ENCODE peak calls at places on chromosomes 1 and 21, in six cellular contexts. One of them, this sample, is unnamed.
A peak's percentile ranks its signal among the peaks of the same experiment; 100 is the strongest.

GRCh38 chr1:230268371-230269170 is 157.6 kb downstream of the PGBD5 start:
- DNase-seq in epithelial cell of esophagus: peak; percentile 45
- DNase-seq in bronchial epithelial cell: peak; percentile 27
- DNase-seq in brain microvascular endothelial cell: peak; percentile 59
- DNase-seq in cardiac fibroblast: peak; percentile 87
- DNase-seq in esophagus muscularis mucosa: no peak
- DNase-seq in this sample: peak; percentile 75

GRCh38 chr1:195965036-195965435 is 643.2 kb downstream of the KCNT2 start:
- DNase-seq in esophagus muscularis mucosa: no peak
- DNase-seq in cardiac fibroblast: no peak
- DNase-seq in brain microvascular endothelial cell: no peak
- DNase-seq in epithelial cell of esophagus: peak; percentile 48
- DNase-seq in bronchial epithelial cell: peak; percentile 76
- DNase-seq in this sample: no peak

GRCh38 chr1:64387382-64388066 is 82.4 kb upstream of the CACHD1 start:
- DNase-seq in cardiac fibroblast: no peak
- DNase-seq in bronchial epithelial cell: no peak
- DNase-seq in epithelial cell of esophagus: no peak
- DNase-seq in esophagus muscularis mucosa: no peak
- DNase-seq in brain microvascular endothelial cell: no peak
- DNase-seq in this sample: no peak

GRCh38 chr1:78491311-78492071 is 717 bp downstream of the PTGFR start:
- DNase-seq in esophagus muscularis mucosa: no peak
- DNase-seq in bronchial epithelial cell: no peak
- DNase-seq in epithelial cell of esophagus: peak; percentile 34
- DNase-seq in brain microvascular endothelial cell: peak; percentile 39
- DNase-seq in cardiac fibroblast: peak; percentile 43
- DNase-seq in this sample: peak; percentile 53

GRCh38 chr1:170581041-170581440 is 49.1 kb downstream of the GORAB start:
- DNase-seq in bronchial epithelial cell: no peak
- DNase-seq in esophagus muscularis mucosa: no peak
- DNase-seq in cardiac fibroblast: peak; percentile 18
- DNase-seq in epithelial cell of esophagus: no peak
- DNase-seq in brain microvascular endothelial cell: no peak
- DNase-seq in this sample: no peak

GRCh38 chr1:97603776-97604175 is 317.1 kb downstream of the DPYD start:
- DNase-seq in bronchial epithelial cell: no peak
- DNase-seq in cardiac fibroblast: peak; percentile 43
- DNase-seq in epithelial cell of esophagus: peak; percentile 5
- DNase-seq in brain microvascular endothelial cell: no peak
- DNase-seq in esophagus muscularis mucosa: no peak
- DNase-seq in this sample: peak; percentile 56

GRCh38 chr1:68321084-68321685 is 88.9 kb upstream of the WLS start:
- DNase-seq in bronchial epithelial cell: peak; percentile 52
- DNase-seq in esophagus muscularis mucosa: no peak
- DNase-seq in cardiac fibroblast: peak; percentile 78
- DNase-seq in epithelial cell of esophagus: peak; percentile 55
- DNase-seq in brain microvascular endothelial cell: peak; percentile 57
- DNase-seq in this sample: peak; percentile 76

GRCh38 chr1:198865288-198865687 is 226.4 kb downstream of the PTPRC start:
- DNase-seq in brain microvascular endothelial cell: no peak
- DNase-seq in bronchial epithelial cell: no peak
- DNase-seq in epithelial cell of esophagus: no peak
- DNase-seq in cardiac fibroblast: no peak
- DNase-seq in esophagus muscularis mucosa: no peak
- DNase-seq in this sample: no peak

GRCh38 chr1:94001397-94002045 is 92.3 kb upstream of the GCLM start:
- DNase-seq in brain microvascular endothelial cell: no peak
- DNase-seq in cardiac fibroblast: no peak
- DNase-seq in bronchial epithelial cell: no peak
- DNase-seq in esophagus muscularis mucosa: no peak
- DNase-seq in epithelial cell of esophagus: no peak
- DNase-seq in this sample: no peak

GRCh38 chr1:116345830-116346229 is 27.2 kb upstream of the ATP1A1 start:
- DNase-seq in brain microvascular endothelial cell: no peak
- DNase-seq in bronchial epithelial cell: no peak
- DNase-seq in epithelial cell of esophagus: no peak
- DNase-seq in cardiac fibroblast: no peak
- DNase-seq in esophagus muscularis mucosa: no peak
- DNase-seq in this sample: no peak

GRCh38 chr1:156801409-156802121 is 15.1 kb downstream of the SH2D2A start:
- DNase-seq in cardiac fibroblast: peak; percentile 92
- DNase-seq in bronchial epithelial cell: peak; percentile 8
- DNase-seq in epithelial cell of esophagus: no peak
- DNase-seq in brain microvascular endothelial cell: peak; percentile 32
- DNase-seq in esophagus muscularis mucosa: no peak
- DNase-seq in this sample: peak; percentile 86

GRCh38 chr21:17231124-17231523 is 281.7 kb upstream of the CXADR start:
- DNase-seq in bronchial epithelial cell: no peak
- DNase-seq in cardiac fibroblast: no peak
- DNase-seq in epithelial cell of esophagus: no peak
- DNase-seq in brain microvascular endothelial cell: no peak
- DNase-seq in esophagus muscularis mucosa: no peak
- DNase-seq in this sample: no peak

GRCh38 chr1:3892748-3893147 is 7.3 kb downstream of the C1orf174 start:
- DNase-seq in epithelial cell of esophagus: no peak
- DNase-seq in brain microvascular endothelial cell: no peak
- DNase-seq in cardiac fibroblast: no peak
- DNase-seq in esophagus muscularis mucosa: no peak
- DNase-seq in bronchial epithelial cell: no peak
- DNase-seq in this sample: no peak
- H3K4me3 ChIP-seq in epithelial cell of esophagus: no peak overlapping the region
- H3K4me3 ChIP-seq in brain microvascular endothelial cell: no peak overlapping the region
- H3K4me3 ChIP-seq in cardiac fibroblast: no peak overlapping the region
- H3K4me3 ChIP-seq in esophagus muscularis mucosa: no peak overlapping the region
- H3K4me3 ChIP-seq in bronchial epithelial cell: no peak overlapping the region
- H3K4me3 ChIP-seq in this sample: no peak overlapping the region

GRCh38 chr1:42955311-42956063 is 3.2 kb downstream of the SLC2A1 start:
- DNase-seq in brain microvascular endothelial cell: no peak
- DNase-seq in epithelial cell of esophagus: no peak
- DNase-seq in cardiac fibroblast: no peak
- DNase-seq in bronchial epithelial cell: no peak
- DNase-seq in esophagus muscularis mucosa: no peak
- DNase-seq in this sample: no peak
- H3K4me3 ChIP-seq in brain microvascular endothelial cell: no peak overlapping the region
- H3K4me3 ChIP-seq in epithelial cell of esophagus: peak overlapping the region; percentile 70
- H3K4me3 ChIP-seq in cardiac fibroblast: no peak overlapping the region
- H3K4me3 ChIP-seq in bronchial epithelial cell: peak overlapping the region; percentile 30
- H3K4me3 ChIP-seq in esophagus muscularis mucosa: no peak overlapping the region
- H3K4me3 ChIP-seq in this sample: peak overlapping the region; percentile 2

DNA sequence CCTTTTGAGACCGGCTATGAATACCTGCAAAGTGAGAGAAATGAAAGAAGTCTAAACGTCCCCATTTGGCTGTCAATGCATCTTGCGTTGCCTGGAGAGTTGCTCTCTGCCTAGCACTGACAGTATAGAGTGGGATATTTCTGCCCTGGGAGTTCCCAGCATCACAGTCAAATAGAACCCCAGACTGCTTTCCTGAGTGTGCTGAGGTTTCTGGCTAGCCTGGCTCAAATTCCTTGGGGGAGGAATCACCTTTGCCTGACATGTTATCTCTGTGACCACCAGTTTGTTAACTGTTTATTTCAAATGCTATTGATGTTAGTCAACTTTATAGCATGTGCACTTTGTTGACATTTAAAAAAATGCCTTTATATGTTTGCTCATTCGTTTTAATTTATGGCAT is 212.0 kb upstream of the FAM78B start:
- DNase-seq in epithelial cell of esophagus: no peak
- DNase-seq in cardiac fibroblast: no peak
- DNase-seq in bronchial epithelial cell: no peak
- DNase-seq in brain microvascular endothelial cell: no peak
- DNase-seq in esophagus muscularis mucosa: no peak
- DNase-seq in this sample: no peak
- H3K4me3 ChIP-seq in epithelial cell of esophagus: no peak overlapping the region
- H3K4me3 ChIP-seq in cardiac fibroblast: no peak overlapping the region
- H3K4me3 ChIP-seq in bronchial epithelial cell: no peak overlapping the region
- H3K4me3 ChIP-seq in brain microvascular endothelial cell: no peak overlapping the region
- H3K4me3 ChIP-seq in esophagus muscularis mucosa: no peak overlapping the region
- H3K4me3 ChIP-seq in this sample: no peak overlapping the region

GRCh38 chr1:35577071-35577998 is 4.2 kb downstream of the TFAP2E start:
- DNase-seq in epithelial cell of esophagus: no peak
- DNase-seq in cardiac fibroblast: no peak
- DNase-seq in esophagus muscularis mucosa: no peak
- DNase-seq in bronchial epithelial cell: no peak
- DNase-seq in brain microvascular endothelial cell: no peak
- DNase-seq in this sample: no peak
- H3K4me3 ChIP-seq in epithelial cell of esophagus: no peak overlapping the region
- H3K4me3 ChIP-seq in cardiac fibroblast: peak overlapping the region; percentile 17
- H3K4me3 ChIP-seq in esophagus muscularis mucosa: peak overlapping the region; percentile 52
- H3K4me3 ChIP-seq in bronchial epithelial cell: no peak overlapping the region
- H3K4me3 ChIP-seq in brain microvascular endothelial cell: peak overlapping the region; percentile 37
- H3K4me3 ChIP-seq in this sample: peak overlapping the region; percentile 3

DNA sequence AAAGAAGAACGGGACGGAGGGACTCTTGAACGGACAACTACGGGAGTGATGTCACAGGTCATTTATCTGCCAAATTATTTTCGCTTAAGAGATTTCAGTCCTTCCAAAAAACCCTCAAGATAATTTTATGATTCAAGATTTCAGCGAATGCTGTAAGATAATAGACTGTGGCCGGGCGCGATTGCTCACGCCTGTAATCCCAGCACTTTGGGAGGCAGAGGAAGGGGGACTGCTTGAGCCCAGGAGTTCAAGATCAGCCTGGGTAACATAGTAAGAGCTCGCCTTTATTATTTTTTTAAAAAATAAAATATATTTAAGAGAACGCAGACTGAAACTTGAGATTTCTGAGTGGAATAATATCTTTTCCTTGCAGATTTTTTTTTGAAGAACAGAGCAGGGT is 609 bp downstream of the RWDD2B start:
- DNase-seq in cardiac fibroblast: peak; percentile 30
- DNase-seq in epithelial cell of esophagus: peak; percentile 13
- DNase-seq in brain microvascular endothelial cell: no peak
- DNase-seq in esophagus muscularis mucosa: no peak
- DNase-seq in bronchial epithelial cell: no peak
- DNase-seq in this sample: no peak
- H3K4me3 ChIP-seq in cardiac fibroblast: peak overlapping the region; percentile 95
- H3K4me3 ChIP-seq in epithelial cell of esophagus: peak overlapping the region; percentile 94
- H3K4me3 ChIP-seq in brain microvascular endothelial cell: peak overlapping the region; percentile 87
- H3K4me3 ChIP-seq in esophagus muscularis mucosa: peak overlapping the region; percentile 83
- H3K4me3 ChIP-seq in bronchial epithelial cell: peak overlapping the region; percentile 71
- H3K4me3 ChIP-seq in this sample: peak overlapping the region; percentile 86

GRCh38 chr1:30904191-30904961 is 4.2 kb downstream of the SDC3 start:
- DNase-seq in brain microvascular endothelial cell: no peak
- DNase-seq in epithelial cell of esophagus: no peak
- DNase-seq in cardiac fibroblast: no peak
- DNase-seq in bronchial epithelial cell: no peak
- DNase-seq in esophagus muscularis mucosa: no peak
- DNase-seq in this sample: no peak
- H3K4me3 ChIP-seq in brain microvascular endothelial cell: no peak overlapping the region
- H3K4me3 ChIP-seq in epithelial cell of esophagus: no peak overlapping the region
- H3K4me3 ChIP-seq in cardiac fibroblast: no peak overlapping the region
- H3K4me3 ChIP-seq in bronchial epithelial cell: no peak overlapping the region
- H3K4me3 ChIP-seq in esophagus muscularis mucosa: no peak overlapping the region
- H3K4me3 ChIP-seq in this sample: no peak overlapping the region